ENCODE peak calls at places on chromosomes 3 and 15, in four cellular contexts. R, M, T and D are unnamed samples.

GRCh38 chr15:32877620-32878019 is 159.8 kb downstream of the GREM1 start:
- DNase-seq in R (no peak), M (no peak), T (no peak), D (no peak)

GRCh38 chr15:78831229-78832207 is 20.3 kb upstream of the ADAMTS7 start:
- DNase-seq in R (no peak), M (no peak), T (no peak), D (no peak)

GRCh38 chr3:27556854-27557253 is 72.7 kb upstream of the SLC4A7 start:
- DNase-seq in R (no peak), M (no peak), T (no peak), D (no peak)

GRCh38 chr3:131402391-131403039 is 20.9 kb downstream of the NUDT16 start:
- DNase-seq in R (no peak), M (no peak), T (no peak), D (no peak)

GRCh38 chr3:12221663-12222062 is 63.0 kb upstream of the TIMP4 start:
- DNase-seq in R (no peak), M (no peak), T (no peak), D (no peak)

GRCh38 chr3:81451140-81451539 is 310.3 kb downstream of the GBE1 start:
- DNase-seq in R (no peak), M (no peak), T (no peak), D (no peak)

GRCh38 chr15:99434506-99435137 is 131.2 kb upstream of the MEF2A start:
- DNase-seq in R (no peak), M (no peak), T (no peak), D (no peak)

GRCh38 chr15:70433583-70434288 is 329.6 kb downstream of the UACA start:
- DNase-seq in R (peak; percentile 57), M (no peak), T (no peak), D (no peak)

GRCh38 chr3:153003860-153004259 is 158.2 kb upstream of the RAP2B start:
- DNase-seq in R (no peak), M (no peak), T (no peak), D (no peak)

GRCh38 chr3:152379415-152380042 is 110.8 kb downstream of the MBNL1 start:
- DNase-seq in R (no peak), M (no peak), T (no peak), D (no peak)

GRCh38 chr3:13518516-13519351 is 30.2 kb upstream of the FBLN2 start:
- DNase-seq in R (peak; percentile 68), M (no peak), T (no peak), D (no peak)

GRCh38 chr3:139746481-139746880 is 68.7 kb upstream of the NMNAT3 start:
- DNase-seq in R (no peak), M (no peak), T (no peak), D (no peak)

GRCh38 chr3:193052294-193052693 is 134.6 kb upstream of the MB21D2 start:
- DNase-seq in R (no peak), M (no peak), T (no peak), D (no peak)

GRCh38 chr15:94524565-94524964 is 293.2 kb downstream of the MCTP2 start:
- DNase-seq in R (no peak), M (no peak), T (no peak), D (no peak)

GRCh38 chr3:158458464-158458863 is 112.5 kb upstream of the MLF1 start:
- DNase-seq in R (no peak), M (no peak), T (no peak), D (no peak)

GRCh38 chr15:68220967-68221366 is 8.6 kb downstream of the CLN6 start:
- DNase-seq in R (peak; percentile 47), M (no peak), T (no peak), D (no peak)

GRCh38 chr15:92328207-92328606 is 65.5 kb upstream of the ST8SIA2 start:
- DNase-seq in R (no peak), M (no peak), T (no peak), D (no peak)

GRCh38 chr3:136645915-136646314 is 106.3 kb downstream of the STAG1 start:
- DNase-seq in R (no peak), M (no peak), T (no peak), D (no peak)

GRCh38 chr3:30324587-30324986 is 281.8 kb upstream of the TGFBR2 start:
- DNase-seq in R (no peak), M (no peak), T (no peak), D (no peak)

GRCh38 chr15:77019476-77020331 is 24.8 kb downstream of the PSTPIP1 start:
- DNase-seq in R (no peak), M (no peak), T (no peak), D (no peak)

GRCh38 chr3:178001670-178002101 is 534.5 kb upstream of the KCNMB2 start:
- DNase-seq in R (no peak), M (no peak), T (no peak), D (no peak)

GRCh38 chr3:86175593-86175992 is 815.4 kb downstream of the VGLL3 start:
- DNase-seq in R (no peak), M (peak; percentile 61), T (no peak), D (peak; percentile 22)

GRCh38 chr3:143203848-143204247 is 84.3 kb downstream of the CHST2 start:
- DNase-seq in R (no peak), M (no peak), T (no peak), D (no peak)

GRCh38 chr3:115671761-115672455 is 48.6 kb downstream of the GAP43 start:
- DNase-seq in R (no peak), M (no peak), T (no peak), D (no peak)

GRCh38 chr15:101554115-101554915 is 64.8 kb upstream of the PCSK6 start:
- DNase-seq in R (no peak), M (no peak), T (no peak), D (no peak)

GRCh38 chr3:190319660-190320059 is 2.6 kb downstream of the CLDN1 start:
- DNase-seq in R (no peak), M (no peak), T (no peak), D (no peak)

GRCh38 chr15:86044981-86045380 is 34.7 kb upstream of the AGBL1 start:
- DNase-seq in R (no peak), M (no peak), T (no peak), D (no peak)

GRCh38 chr15:62085740-62086139 is 19.0 kb downstream of the C2CD4A start:
- DNase-seq in R (no peak), M (no peak), T (no peak), D (no peak)

GRCh38 chr15:68186671-68187397 is 18.3 kb downstream of the CALML4 start:
- DNase-seq in R (no peak), M (no peak), T (no peak), D (no peak)

GRCh38 chr3:24628523-24629258 is 134.0 kb upstream of the THRB start:
- DNase-seq in R (no peak), M (no peak), T (no peak), D (no peak)

GRCh38 chr15:33649217-33649933 is 318.9 kb upstream of the CHRM5 start:
- DNase-seq in R (no peak), M (no peak), T (no peak), D (no peak)

GRCh38 chr15:48032911-48033310 is 87.9 kb upstream of the SLC24A5 start:
- DNase-seq in R (no peak), M (no peak), T (no peak), D (no peak)

GRCh38 chr15:90881978-90882721 is 2.2 kb upstream of the FES start:
- DNase-seq in R (no peak), M (no peak), T (no peak), D (no peak)

GRCh38 chr3:55899887-55900286 is 412.8 kb upstream of the WNT5A start:
- DNase-seq in R (no peak), M (no peak), T (peak; percentile 4), D (peak; percentile 56)

GRCh38 chr3:146577662-146578061 is 27.5 kb downstream of the PLSCR5 start:
- DNase-seq in R (peak; percentile 1), M (no peak), T (peak; percentile 62), D (no peak)

GRCh38 chr3:140953028-140953960 is 11.7 kb downstream of the SLC25A36 start:
- DNase-seq in R (no peak), M (no peak), T (peak; percentile 65), D (no peak)

GRCh38 chr3:172513488-172513887 is 9.7 kb downstream of the TNFSF10 start:
- DNase-seq in R (no peak), M (no peak), T (no peak), D (no peak)
- TF ChIP-seq TEAD4 in R (no peak), M (no peak), T (no peak), D (no peak)

GRCh38 chr15:89231832-89232231 is 10.5 kb upstream of the RLBP1 start:
- DNase-seq in R (no peak), M (no peak), T (no peak), D (no peak)
- TF ChIP-seq TEAD4 in R (no peak), M (no peak), T (no peak), D (no peak)

DNA sequence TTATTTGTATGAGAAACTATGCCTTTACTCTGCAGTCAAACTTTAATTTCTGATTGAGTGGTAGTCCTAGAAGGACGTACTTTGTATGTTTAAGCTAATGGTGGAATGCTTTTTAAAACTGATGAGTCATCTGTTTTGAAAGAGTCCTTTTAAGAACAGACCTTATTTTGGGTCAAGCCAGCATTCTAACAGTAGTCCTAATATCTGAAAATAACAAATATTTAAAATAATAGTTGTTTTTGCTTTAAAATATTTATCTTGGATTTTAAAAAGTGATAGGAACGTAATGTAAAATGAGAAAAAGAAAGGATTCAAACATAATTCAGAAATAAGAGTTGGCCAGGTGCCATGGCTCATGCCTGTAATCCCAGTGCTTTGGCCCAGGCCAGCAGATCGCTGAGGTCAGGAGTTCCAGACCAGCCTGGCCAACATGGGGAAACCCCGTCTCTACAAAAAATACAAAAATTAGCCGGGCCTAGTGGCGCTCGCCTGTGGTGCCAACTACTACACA is 1.3 kb upstream of the LRRC58 start:
- DNase-seq in R (no peak), M (no peak), T (peak; percentile 53), D (no peak)
- TF ChIP-seq TEAD4 in R (no peak), M (no peak), T (no peak), D (no peak)

DNA sequence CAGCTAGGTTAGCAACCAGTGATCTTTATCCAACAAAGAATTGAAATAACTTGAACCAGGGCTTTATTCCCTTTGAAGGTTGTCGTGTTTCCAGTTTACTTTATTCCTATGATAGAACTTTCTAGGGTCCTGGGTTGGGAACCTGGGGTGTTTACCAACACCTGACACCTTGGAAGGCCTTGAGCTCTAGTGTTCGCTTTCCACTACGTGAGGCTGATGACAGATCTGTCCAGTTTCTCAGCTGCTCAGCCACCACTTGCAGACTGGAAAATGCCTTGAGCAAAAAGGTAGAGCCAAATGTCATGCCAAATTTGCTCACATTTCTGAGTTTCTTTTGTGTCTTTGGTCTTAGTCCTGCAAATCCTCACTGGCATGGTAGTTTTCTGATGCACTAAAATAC is 227.2 kb downstream of the ADAMTSL3 start:
- DNase-seq in R (no peak), M (no peak), T (no peak), D (no peak)
- TF ChIP-seq TEAD4 in R (no peak), M (no peak), T (no peak), D (no peak)

GRCh38 chr15:55873024-55873745 is 120.2 kb downstream of the NEDD4 start:
- DNase-seq in R (peak; percentile 10), M (no peak), T (no peak), D (no peak)
- TF ChIP-seq TEAD4 in R (no peak), M (no peak), T (no peak), D (no peak)